ENCODE peak calls at places on chromosomes 5 and 9, in ten cellular contexts. V is heart right ventricle; Z is WTC11; O is caudate nucleus; W is CD8-positive, alpha-beta T cell; N is NCI-H1417; F is nucleus accumbens; H is stimulated activated CD8-positive, alpha-beta memory T cell treated with anti-CD3 and anti-CD28 coated beads, Interleukin-4, amount 100 ng/mL, for 4 hours; U is C1 segment of cervical spinal cord; D is KBM-7. J is an unnamed sample.

GRCh38 chr9:133777871-133778270 is 39.7 kb upstream of the SARDH start:
- DNase-seq in V (peak; percentile 7), Z (no peak), O (no peak), W (no peak), N (no peak), F (no peak), H (no peak), U (no peak), D (no peak), J (no peak)

GRCh38 chr5:109354761-109355160 is 55.0 kb downstream of the PJA2 start:
- DNase-seq in V (no peak), Z (no peak), O (no peak), W (no peak), N (no peak), F (no peak), H (no peak), U (no peak), D (no peak), J (no peak)

GRCh38 chr5:159640376-159640775 is 275.9 kb upstream of the ADRA1B start:
- DNase-seq in V (no peak), Z (no peak), O (no peak), W (no peak), N (no peak), F (no peak), H (no peak), U (no peak), D (no peak), J (no peak)

GRCh38 chr9:71858812-71859211 is 52.2 kb downstream of the ABHD17B start:
- DNase-seq in V (no peak), Z (no peak), O (no peak), W (no peak), N (no peak), F (no peak), H (no peak), U (no peak), D (no peak), J (no peak)

GRCh38 chr5:109589983-109590382 is 99.7 kb upstream of the MAN2A1 start:
- DNase-seq in V (no peak), Z (no peak), O (no peak), W (no peak), N (no peak), F (no peak), H (no peak), U (no peak), D (no peak), J (peak; percentile 2)

GRCh38 chr5:95817430-95817829 is 5.1 kb downstream of the GLRX start:
- DNase-seq in V (no peak), Z (no peak), O (no peak), W (peak; percentile 52), N (no peak), F (no peak), H (no peak), U (no peak), D (no peak), J (no peak)

GRCh38 chr9:96638606-96639364 is 16.3 kb downstream of the PRXL2C start:
- DNase-seq in V (no peak), Z (peak; percentile 29), O (no peak), W (no peak), N (no peak), F (no peak), H (no peak), U (no peak), D (no peak), J (no peak)

GRCh38 chr5:88883566-88884434 is 816 bp upstream of the MEF2C start:
- DNase-seq in V (peak; percentile 78), Z (peak; percentile 66), O (peak; percentile 81), W (no peak), N (peak; percentile 51), F (peak; percentile 65), H (no peak), U (peak; percentile 60), D (peak; percentile 88), J (peak; percentile 53)

GRCh38 chr5:7518947-7519560 is 123.1 kb downstream of the ADCY2 start:
- DNase-seq in V (no peak), Z (peak; percentile 79), O (no peak), W (no peak), N (peak; percentile 47), F (no peak), H (no peak), U (no peak), D (no peak), J (no peak)

GRCh38 chr5:77797133-77797532 is 21.0 kb upstream of the TBCA start:
- DNase-seq in V (no peak), Z (no peak), O (no peak), W (no peak), N (no peak), F (peak; percentile 13), H (no peak), U (no peak), D (no peak), J (no peak)

GRCh38 chr5:172700686-172701324 is 59.7 kb downstream of the NEURL1B start:
- DNase-seq in V (no peak), Z (no peak), O (no peak), W (no peak), N (peak; percentile 37), F (no peak), H (no peak), U (no peak), D (no peak), J (no peak)

GRCh38 chr9:137492464-137493162 is 33.5 kb upstream of the NSMF start:
- DNase-seq in V (no peak), Z (peak; percentile 82), O (no peak), W (no peak), N (no peak), F (no peak), H (no peak), U (no peak), D (no peak), J (peak; percentile 89)

GRCh38 chr9:15584383-15584782 is 31.5 kb downstream of the CCDC171 start:
- DNase-seq in V (no peak), Z (no peak), O (no peak), W (no peak), N (no peak), F (no peak), H (no peak), U (no peak), D (no peak), J (no peak)

GRCh38 chr9:133763272-133764183 is 25.4 kb upstream of the SARDH start:
- DNase-seq in V (no peak), Z (no peak), O (no peak), W (no peak), N (no peak), F (no peak), H (no peak), U (no peak), D (no peak), J (no peak)

GRCh38 chr9:34988218-34989055 is 1.1 kb upstream of the DNAJB5 start:
- DNase-seq in V (peak; percentile 64), Z (no peak), O (peak; percentile 59), W (peak; percentile 25), N (peak; percentile 53), F (peak; percentile 63), H (peak; percentile 33), U (peak; percentile 64), D (no peak), J (no peak)

GRCh38 chr9:124477211-124478013 is 27.2 kb downstream of the ADGRD2 start:
- DNase-seq in V (no peak), Z (no peak), O (no peak), W (no peak), N (peak; percentile 93), F (peak; percentile 24), H (no peak), U (no peak), D (peak; percentile 8), J (no peak)

GRCh38 chr5:123297866-123298265 is 125.3 kb downstream of the CEP120 start:
- DNase-seq in V (no peak), Z (no peak), O (no peak), W (no peak), N (no peak), F (no peak), H (no peak), U (no peak), D (no peak), J (no peak)

GRCh38 chr5:14226554-14226953 is 83.4 kb downstream of the TRIO start:
- DNase-seq in V (no peak), Z (no peak), O (no peak), W (no peak), N (no peak), F (no peak), H (no peak), U (no peak), D (no peak), J (no peak)

GRCh38 chr5:75512383-75513074 is 838 bp downstream of the POLK start:
- DNase-seq in V (no peak), Z (no peak), O (no peak), W (no peak), N (no peak), F (no peak), H (no peak), U (no peak), D (no peak), J (no peak)

GRCh38 chr5:152462021-152462721 is 57.1 kb upstream of the NMUR2 start:
- DNase-seq in V (no peak), Z (no peak), O (no peak), W (no peak), N (no peak), F (no peak), H (no peak), U (no peak), D (peak; percentile 48), J (peak; percentile 2)

GRCh38 chr5:64635056-64635686 is 55.1 kb upstream of the SHISAL2B start:
- DNase-seq in V (no peak), Z (no peak), O (no peak), W (no peak), N (peak; percentile 4), F (no peak), H (no peak), U (no peak), D (peak; percentile 60), J (peak; percentile 47)

GRCh38 chr9:115292584-115293271 is 174.8 kb upstream of the TNC start:
- DNase-seq in V (no peak), Z (no peak), O (no peak), W (no peak), N (no peak), F (no peak), H (no peak), U (no peak), D (no peak), J (no peak)

GRCh38 chr9:113178087-113178486 is 27.3 kb downstream of the SLC31A2 start:
- DNase-seq in V (no peak), Z (no peak), O (no peak), W (no peak), N (no peak), F (no peak), H (no peak), U (no peak), D (no peak), J (no peak)

GRCh38 chr5:14730466-14730865 is 65.9 kb downstream of the OTULIN start:
- DNase-seq in V (no peak), Z (no peak), O (no peak), W (no peak), N (no peak), F (no peak), H (no peak), U (no peak), D (no peak), J (no peak)

GRCh38 chr5:102958481-102959011 is 161.4 kb downstream of the GIN1 start:
- DNase-seq in V (no peak), Z (no peak), O (no peak), W (no peak), N (peak; percentile 4), F (no peak), H (no peak), U (no peak), D (no peak), J (no peak)

GRCh38 chr5:91179018-91179417 is 204.1 kb downstream of the ARRDC3 start:
- DNase-seq in V (no peak), Z (no peak), O (no peak), W (no peak), N (no peak), F (no peak), H (no peak), U (no peak), D (no peak), J (no peak)

GRCh38 chr5:15209053-15209762 is 290.8 kb upstream of the FBXL7 start:
- DNase-seq in V (no peak), Z (no peak), O (no peak), W (no peak), N (no peak), F (no peak), H (no peak), U (no peak), D (no peak), J (no peak)

GRCh38 chr9:34986541-34987047 is 3.0 kb upstream of the DNAJB5 start:
- DNase-seq in V (peak; percentile 21), Z (peak; percentile 37), O (peak; percentile 72), W (peak; percentile 39), N (peak; percentile 81), F (peak; percentile 86), H (peak; percentile 50), U (peak; percentile 59), D (peak; percentile 94), J (peak; percentile 67)